ENCODE peak calls at places on chromosomes 5 and 9, in six cellular contexts. One of them, this sample, is unnamed.

GRCh38 chr5:143564417-143564816 is 160.9 kb upstream of the NR3C1 start:
- DNase-seq in colonic mucosa: no peak
- DNase-seq in kidney: no peak
- DNase-seq in esophagus squamous epithelium: no peak
- DNase-seq in CD4-positive, CD25-positive, alpha-beta regulatory T cell: no peak
- DNase-seq in Panc1: no peak
- DNase-seq in this sample: no peak

GRCh38 chr5:54404568-54404967 is 50.9 kb upstream of the HSPB3 start:
- DNase-seq in colonic mucosa: no peak
- DNase-seq in kidney: no peak
- DNase-seq in esophagus squamous epithelium: no peak
- DNase-seq in CD4-positive, CD25-positive, alpha-beta regulatory T cell: no peak
- DNase-seq in Panc1: no peak
- DNase-seq in this sample: no peak

GRCh38 chr9:113950195-113951031 is 74.3 kb downstream of the ZNF618 start:
- DNase-seq in colonic mucosa: peak
- DNase-seq in kidney: no peak
- DNase-seq in esophagus squamous epithelium: no peak
- DNase-seq in CD4-positive, CD25-positive, alpha-beta regulatory T cell: no peak
- DNase-seq in Panc1: no peak
- DNase-seq in this sample: no peak

GRCh38 chr5:139676951-139677367 is 28.8 kb downstream of the CXXC5 start:
- DNase-seq in colonic mucosa: no peak
- DNase-seq in kidney: peak
- DNase-seq in esophagus squamous epithelium: no peak
- DNase-seq in CD4-positive, CD25-positive, alpha-beta regulatory T cell: no peak
- DNase-seq in Panc1: no peak
- DNase-seq in this sample: no peak

GRCh38 chr5:157558089-157558595 is 17.4 kb downstream of the ADAM19 start:
- DNase-seq in colonic mucosa: no peak
- DNase-seq in kidney: no peak
- DNase-seq in esophagus squamous epithelium: no peak
- DNase-seq in CD4-positive, CD25-positive, alpha-beta regulatory T cell: no peak
- DNase-seq in Panc1: no peak
- DNase-seq in this sample: no peak

GRCh38 chr5:139382371-139382770 is 726 bp downstream of the SLC23A1 start:
- DNase-seq in colonic mucosa: no peak
- DNase-seq in kidney: no peak
- DNase-seq in esophagus squamous epithelium: no peak
- DNase-seq in CD4-positive, CD25-positive, alpha-beta regulatory T cell: no peak
- DNase-seq in Panc1: no peak
- DNase-seq in this sample: no peak

GRCh38 chr5:160467555-160468418 is 46.1 kb downstream of the PTTG1 start:
- DNase-seq in colonic mucosa: peak
- DNase-seq in kidney: peak
- DNase-seq in esophagus squamous epithelium: peak
- DNase-seq in CD4-positive, CD25-positive, alpha-beta regulatory T cell: peak
- DNase-seq in Panc1: peak
- DNase-seq in this sample: peak

GRCh38 chr9:88580961-88581360 is 46.0 kb downstream of the NXNL2 start:
- DNase-seq in colonic mucosa: no peak
- DNase-seq in kidney: no peak
- DNase-seq in esophagus squamous epithelium: no peak
- DNase-seq in CD4-positive, CD25-positive, alpha-beta regulatory T cell: no peak
- DNase-seq in Panc1: no peak
- DNase-seq in this sample: no peak

GRCh38 chr9:15121591-15121990 is 185.4 kb downstream of the TTC39B start:
- DNase-seq in colonic mucosa: no peak
- DNase-seq in kidney: no peak
- DNase-seq in esophagus squamous epithelium: no peak
- DNase-seq in CD4-positive, CD25-positive, alpha-beta regulatory T cell: no peak
- DNase-seq in Panc1: no peak
- DNase-seq in this sample: no peak

GRCh38 chr5:168659286-168659847 is 80.2 kb upstream of the PANK3 start:
- DNase-seq in colonic mucosa: peak
- DNase-seq in kidney: no peak
- DNase-seq in esophagus squamous epithelium: no peak
- DNase-seq in CD4-positive, CD25-positive, alpha-beta regulatory T cell: no peak
- DNase-seq in Panc1: no peak
- DNase-seq in this sample: no peak

GRCh38 chr5:169695919-169696490 is 58.9 kb downstream of the DOCK2 start:
- DNase-seq in colonic mucosa: no peak
- DNase-seq in kidney: no peak
- DNase-seq in esophagus squamous epithelium: no peak
- DNase-seq in CD4-positive, CD25-positive, alpha-beta regulatory T cell: no peak
- DNase-seq in Panc1: peak
- DNase-seq in this sample: no peak

GRCh38 chr5:75654693-75655315 is 43.6 kb downstream of the ANKDD1B start:
- DNase-seq in colonic mucosa: no peak
- DNase-seq in kidney: no peak
- DNase-seq in esophagus squamous epithelium: no peak
- DNase-seq in CD4-positive, CD25-positive, alpha-beta regulatory T cell: no peak
- DNase-seq in Panc1: no peak
- DNase-seq in this sample: no peak

GRCh38 chr5:112647428-112647827 is 90.3 kb upstream of the APC start:
- DNase-seq in colonic mucosa: no peak
- DNase-seq in kidney: no peak
- DNase-seq in esophagus squamous epithelium: no peak
- DNase-seq in CD4-positive, CD25-positive, alpha-beta regulatory T cell: no peak
- DNase-seq in Panc1: no peak
- DNase-seq in this sample: no peak

GRCh38 chr5:98416541-98416940 is 356.9 kb upstream of the RGMB start:
- DNase-seq in colonic mucosa: no peak
- DNase-seq in kidney: no peak
- DNase-seq in esophagus squamous epithelium: no peak
- DNase-seq in CD4-positive, CD25-positive, alpha-beta regulatory T cell: no peak
- DNase-seq in Panc1: no peak
- DNase-seq in this sample: no peak

GRCh38 chr9:97501177-97501971 is at the start of gene TMOD1:
- DNase-seq in colonic mucosa: peak
- DNase-seq in kidney: peak
- DNase-seq in esophagus squamous epithelium: no peak
- DNase-seq in CD4-positive, CD25-positive, alpha-beta regulatory T cell: peak
- DNase-seq in Panc1: no peak
- DNase-seq in this sample: no peak

GRCh38 chr9:121836382-121836885 is 185.0 kb downstream of the DAB2IP start:
- DNase-seq in colonic mucosa: no peak
- DNase-seq in kidney: no peak
- DNase-seq in esophagus squamous epithelium: no peak
- DNase-seq in CD4-positive, CD25-positive, alpha-beta regulatory T cell: no peak
- DNase-seq in Panc1: no peak
- DNase-seq in this sample: no peak

GRCh38 chr5:88827997-88828396 is 55.0 kb downstream of the MEF2C start:
- DNase-seq in colonic mucosa: no peak
- DNase-seq in kidney: no peak
- DNase-seq in esophagus squamous epithelium: no peak
- DNase-seq in CD4-positive, CD25-positive, alpha-beta regulatory T cell: no peak
- DNase-seq in Panc1: no peak
- DNase-seq in this sample: peak

GRCh38 chr9:93676310-93677054 is 100.1 kb downstream of the PHF2 start:
- DNase-seq in colonic mucosa: no peak
- DNase-seq in kidney: peak
- DNase-seq in esophagus squamous epithelium: no peak
- DNase-seq in CD4-positive, CD25-positive, alpha-beta regulatory T cell: no peak
- DNase-seq in Panc1: no peak
- DNase-seq in this sample: no peak

GRCh38 chr5:96516631-96517071 is 83.6 kb upstream of the PCSK1 start:
- DNase-seq in colonic mucosa: no peak
- DNase-seq in kidney: no peak
- DNase-seq in esophagus squamous epithelium: no peak
- DNase-seq in CD4-positive, CD25-positive, alpha-beta regulatory T cell: no peak
- DNase-seq in Panc1: no peak
- DNase-seq in this sample: no peak

GRCh38 chr5:177390363-177391300 is 6.4 kb downstream of the SLC34A1 start:
- DNase-seq in colonic mucosa: peak
- DNase-seq in kidney: peak
- DNase-seq in esophagus squamous epithelium: no peak
- DNase-seq in CD4-positive, CD25-positive, alpha-beta regulatory T cell: peak
- DNase-seq in Panc1: no peak
- DNase-seq in this sample: peak

GRCh38 chr5:177387405-177387804 is 3.2 kb downstream of the SLC34A1 start:
- DNase-seq in colonic mucosa: no peak
- DNase-seq in kidney: no peak
- DNase-seq in esophagus squamous epithelium: no peak
- DNase-seq in CD4-positive, CD25-positive, alpha-beta regulatory T cell: no peak
- DNase-seq in Panc1: no peak
- DNase-seq in this sample: no peak

GRCh38 chr5:177389368-177390169 is 5.3 kb downstream of the SLC34A1 start:
- DNase-seq in colonic mucosa: peak
- DNase-seq in kidney: no peak
- DNase-seq in esophagus squamous epithelium: no peak
- DNase-seq in CD4-positive, CD25-positive, alpha-beta regulatory T cell: peak
- DNase-seq in Panc1: no peak
- DNase-seq in this sample: peak

GRCh38 chr5:177386542-177386941 is 2.3 kb downstream of the SLC34A1 start:
- DNase-seq in colonic mucosa: no peak
- DNase-seq in kidney: no peak
- DNase-seq in esophagus squamous epithelium: no peak
- DNase-seq in CD4-positive, CD25-positive, alpha-beta regulatory T cell: no peak
- DNase-seq in Panc1: no peak
- DNase-seq in this sample: no peak

GRCh38 chr5:177388521-177389052 is 4.4 kb downstream of the SLC34A1 start:
- DNase-seq in colonic mucosa: no peak
- DNase-seq in kidney: no peak
- DNase-seq in esophagus squamous epithelium: no peak
- DNase-seq in CD4-positive, CD25-positive, alpha-beta regulatory T cell: no peak
- DNase-seq in Panc1: no peak
- DNase-seq in this sample: no peak
- H3K27ac ChIP-seq in colonic mucosa: peak
- H3K27ac ChIP-seq in kidney: no peak
- H3K27ac ChIP-seq in esophagus squamous epithelium: peak
- H3K27ac ChIP-seq in CD4-positive, CD25-positive, alpha-beta regulatory T cell: peak
- H3K27ac ChIP-seq in Panc1: no peak
- H3K27ac ChIP-seq in this sample: peak

GRCh38 chr5:39519566-39520231 is 94.9 kb upstream of the DAB2 start:
- DNase-seq in colonic mucosa: no peak
- DNase-seq in kidney: no peak
- DNase-seq in esophagus squamous epithelium: no peak
- DNase-seq in CD4-positive, CD25-positive, alpha-beta regulatory T cell: no peak
- DNase-seq in Panc1: no peak
- DNase-seq in this sample: no peak

GRCh38 chr5:39518516-39518915 is 93.7 kb upstream of the DAB2 start:
- DNase-seq in colonic mucosa: no peak
- DNase-seq in kidney: no peak
- DNase-seq in esophagus squamous epithelium: no peak
- DNase-seq in CD4-positive, CD25-positive, alpha-beta regulatory T cell: no peak
- DNase-seq in Panc1: no peak
- DNase-seq in this sample: no peak

GRCh38 chr5:39521098-39521860 is 96.5 kb upstream of the DAB2 start:
- DNase-seq in colonic mucosa: no peak
- DNase-seq in kidney: no peak
- DNase-seq in esophagus squamous epithelium: no peak
- DNase-seq in CD4-positive, CD25-positive, alpha-beta regulatory T cell: no peak
- DNase-seq in Panc1: no peak
- DNase-seq in this sample: no peak

GRCh38 chr5:39521945-39522590 is 97.3 kb upstream of the DAB2 start:
- DNase-seq in colonic mucosa: no peak
- DNase-seq in kidney: no peak
- DNase-seq in esophagus squamous epithelium: no peak
- DNase-seq in CD4-positive, CD25-positive, alpha-beta regulatory T cell: no peak
- DNase-seq in Panc1: no peak
- DNase-seq in this sample: no peak

GRCh38 chr5:39520232-39520572 is 95.4 kb upstream of the DAB2 start:
- DNase-seq in colonic mucosa: no peak
- DNase-seq in kidney: no peak
- DNase-seq in esophagus squamous epithelium: no peak
- DNase-seq in CD4-positive, CD25-positive, alpha-beta regulatory T cell: no peak
- DNase-seq in Panc1: no peak
- DNase-seq in this sample: no peak
- H3K27ac ChIP-seq in colonic mucosa: peak
- H3K27ac ChIP-seq in kidney: peak
- H3K27ac ChIP-seq in esophagus squamous epithelium: no peak
- H3K27ac ChIP-seq in CD4-positive, CD25-positive, alpha-beta regulatory T cell: no peak
- H3K27ac ChIP-seq in Panc1: no peak
- H3K27ac ChIP-seq in this sample: no peak

DNA sequence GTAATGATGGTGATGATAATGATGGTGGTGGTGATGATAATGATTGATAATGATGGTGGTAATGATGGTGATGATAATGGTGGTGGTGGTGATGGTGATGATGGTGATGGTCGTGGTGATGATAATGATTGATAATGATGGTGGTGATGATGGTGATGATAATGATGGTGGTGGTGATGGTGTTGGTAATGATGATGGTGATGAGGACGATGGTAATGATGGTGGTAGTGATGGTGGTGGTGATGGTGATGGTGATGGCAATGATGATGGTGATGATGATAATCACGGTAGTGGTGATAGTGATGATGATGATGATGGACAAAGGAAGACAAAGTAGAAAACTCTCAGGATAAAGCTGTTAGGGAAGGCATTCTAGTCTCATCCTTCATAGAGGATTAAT is 310.5 kb downstream of the MSX2 start:
- DNase-seq in colonic mucosa: no peak
- DNase-seq in kidney: no peak
- DNase-seq in esophagus squamous epithelium: no peak
- DNase-seq in CD4-positive, CD25-positive, alpha-beta regulatory T cell: no peak
- DNase-seq in Panc1: no peak
- DNase-seq in this sample: no peak
- H3K27ac ChIP-seq in colonic mucosa: no peak
- H3K27ac ChIP-seq in kidney: no peak
- H3K27ac ChIP-seq in esophagus squamous epithelium: no peak
- H3K27ac ChIP-seq in CD4-positive, CD25-positive, alpha-beta regulatory T cell: no peak
- H3K27ac ChIP-seq in Panc1: no peak
- H3K27ac ChIP-seq in this sample: no peak

DNA sequence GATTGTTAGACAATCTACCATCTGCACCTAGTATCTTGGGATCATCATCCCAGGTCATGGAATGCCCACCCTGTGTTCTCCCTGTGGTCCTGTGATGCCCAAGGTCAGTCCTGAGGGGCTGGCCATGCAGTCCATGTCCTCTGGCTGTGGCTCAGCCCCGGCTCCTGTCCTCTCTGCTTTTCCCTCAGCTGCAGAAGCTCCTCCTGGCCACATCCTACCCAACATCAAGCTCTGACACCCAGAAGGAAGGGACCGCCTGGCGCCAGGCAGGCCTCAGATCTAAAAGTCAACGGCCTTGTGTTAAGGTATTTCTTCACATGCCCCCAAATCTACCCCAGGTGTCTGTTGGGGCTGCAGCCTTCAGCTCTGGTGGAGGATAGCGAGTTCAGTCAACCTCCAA is 100.5 kb downstream of the PPARGC1B start:
- DNase-seq in colonic mucosa: no peak
- DNase-seq in kidney: no peak
- DNase-seq in esophagus squamous epithelium: no peak
- DNase-seq in CD4-positive, CD25-positive, alpha-beta regulatory T cell: no peak
- DNase-seq in Panc1: no peak
- DNase-seq in this sample: no peak
- H3K27ac ChIP-seq in colonic mucosa: no peak
- H3K27ac ChIP-seq in kidney: no peak
- H3K27ac ChIP-seq in esophagus squamous epithelium: no peak
- H3K27ac ChIP-seq in CD4-positive, CD25-positive, alpha-beta regulatory T cell: no peak
- H3K27ac ChIP-seq in Panc1: no peak
- H3K27ac ChIP-seq in this sample: no peak

GRCh38 chr5:175822225-175822624 is 49.2 kb upstream of the CPLX2 start:
- DNase-seq in colonic mucosa: no peak
- DNase-seq in kidney: no peak
- DNase-seq in esophagus squamous epithelium: no peak
- DNase-seq in CD4-positive, CD25-positive, alpha-beta regulatory T cell: no peak
- DNase-seq in Panc1: no peak
- DNase-seq in this sample: no peak
- H3K27ac ChIP-seq in colonic mucosa: no peak
- H3K27ac ChIP-seq in kidney: no peak
- H3K27ac ChIP-seq in esophagus squamous epithelium: no peak
- H3K27ac ChIP-seq in CD4-positive, CD25-positive, alpha-beta regulatory T cell: no peak
- H3K27ac ChIP-seq in Panc1: no peak
- H3K27ac ChIP-seq in this sample: no peak

This sample was measured in CD8-positive, alpha-beta memory T cell.